ENCODE peak calls at places on chromosome 10, in nine cellular contexts. B, W, V, Z, T, O, N, J and R are unnamed samples.

GRCh38 chr10:46551701-46552525 is 4.5 kb downstream of the GPRIN2 start:
- DNase-seq in B (no peak), W (peak), V (no peak), Z (no peak), T (no peak), O (no peak), N (peak), J (no peak), R (peak)

GRCh38 chr10:98267069-98267893 is 713 bp downstream of the LOXL4 start:
- DNase-seq in B (no peak), W (no peak), V (no peak), Z (peak), T (no peak), O (no peak), N (no peak), J (no peak), R (no peak)

GRCh38 chr10:74190494-74190893 is 39.5 kb downstream of the ADK start:
- DNase-seq in B (no peak), W (no peak), V (no peak), Z (peak), T (no peak), O (no peak), N (no peak), J (no peak), R (no peak)

GRCh38 chr10:121194696-121195523 is 343.7 kb downstream of the WDR11 start:
- DNase-seq in B (no peak), W (no peak), V (no peak), Z (no peak), T (no peak), O (no peak), N (no peak), J (no peak), R (no peak)

GRCh38 chr10:113142601-113143000 is 192.6 kb downstream of the TCF7L2 start:
- DNase-seq in B (no peak), W (no peak), V (no peak), Z (no peak), T (no peak), O (no peak), N (no peak), J (no peak), R (no peak)

GRCh38 chr10:58300676-58301075 is 31.7 kb downstream of the CISD1 start:
- DNase-seq in B (no peak), W (no peak), V (no peak), Z (no peak), T (no peak), O (no peak), N (no peak), J (no peak), R (no peak)

GRCh38 chr10:24681476-24682088 is 42.1 kb downstream of the ARHGAP21 start:
- DNase-seq in B (no peak), W (no peak), V (peak), Z (no peak), T (no peak), O (peak), N (no peak), J (peak), R (no peak)

GRCh38 chr10:103829266-103829665 is 26.1 kb downstream of the SH3PXD2A start:
- DNase-seq in B (no peak), W (no peak), V (no peak), Z (no peak), T (no peak), O (peak), N (no peak), J (no peak), R (no peak)

GRCh38 chr10:73965890-73966768 is 31.8 kb upstream of the VCL start:
- DNase-seq in B (no peak), W (peak), V (peak), Z (peak), T (peak), O (no peak), N (peak), J (peak), R (peak)

GRCh38 chr10:99859585-99859984 is 77.1 kb downstream of the ABCC2 start:
- DNase-seq in B (no peak), W (no peak), V (peak), Z (no peak), T (peak), O (peak), N (peak), J (peak), R (peak)

GRCh38 chr10:99920486-99920885 is 89.3 kb downstream of the DNMBP start:
- DNase-seq in B (no peak), W (no peak), V (no peak), Z (no peak), T (no peak), O (no peak), N (no peak), J (no peak), R (no peak)

GRCh38 chr10:35005868-35006267 is 84.3 kb downstream of the CUL2 start:
- DNase-seq in B (no peak), W (no peak), V (peak), Z (peak), T (peak), O (no peak), N (no peak), J (peak), R (no peak)

GRCh38 chr10:100970076-100970913 is 991 bp downstream of the SEMA4G start:
- DNase-seq in B (no peak), W (no peak), V (no peak), Z (no peak), T (no peak), O (no peak), N (peak), J (peak), R (no peak)

GRCh38 chr10:132458595-132459251 is 61.7 kb downstream of the PWWP2B start:
- DNase-seq in B (peak), W (peak), V (peak), Z (no peak), T (peak), O (peak), N (peak), J (peak), R (peak)

GRCh38 chr10:124655191-124656112 is 88.7 kb downstream of the FAM53B start:
- DNase-seq in B (no peak), W (no peak), V (peak), Z (no peak), T (no peak), O (no peak), N (no peak), J (no peak), R (no peak)

GRCh38 chr10:5565205-5565545 is 40.4 kb downstream of the CALML3 start:
- DNase-seq in B (no peak), W (no peak), V (no peak), Z (no peak), T (no peak), O (no peak), N (no peak), J (no peak), R (no peak)

GRCh38 chr10:104330168-104331117 is 7.8 kb downstream of the ITPRIP start:
- DNase-seq in B (no peak), W (no peak), V (peak), Z (peak), T (no peak), O (no peak), N (no peak), J (no peak), R (no peak)

GRCh38 chr10:14478639-14479038 is 147.9 kb upstream of the FRMD4A start:
- DNase-seq in B (no peak), W (no peak), V (peak), Z (peak), T (peak), O (peak), N (peak), J (peak), R (peak)

GRCh38 chr10:78736926-78737618 is 331.7 kb upstream of the ZMIZ1 start:
- DNase-seq in B (no peak), W (no peak), V (no peak), Z (no peak), T (no peak), O (no peak), N (no peak), J (no peak), R (no peak)

GRCh38 chr10:79248341-79248931 is 98.8 kb upstream of the PPIF start:
- DNase-seq in B (peak), W (no peak), V (no peak), Z (no peak), T (no peak), O (peak), N (no peak), J (no peak), R (no peak)

GRCh38 chr10:22821501-22821900 is 106.4 kb upstream of the ARMC3 start:
- DNase-seq in B (no peak), W (no peak), V (no peak), Z (peak), T (peak), O (no peak), N (no peak), J (no peak), R (no peak)

GRCh38 chr10:104614245-104614831 is 26.8 kb upstream of the SORCS3 start:
- DNase-seq in B (no peak), W (no peak), V (peak), Z (peak), T (peak), O (peak), N (peak), J (peak), R (peak)

GRCh38 chr10:62239994-62240393 is 28.6 kb downstream of the RTKN2 start:
- DNase-seq in B (no peak), W (no peak), V (no peak), Z (no peak), T (no peak), O (no peak), N (no peak), J (no peak), R (no peak)

GRCh38 chr10:46079831-46080585 is 33.9 kb upstream of the MSMB start:
- DNase-seq in B (no peak), W (no peak), V (no peak), Z (no peak), T (no peak), O (peak), N (no peak), J (no peak), R (no peak)

GRCh38 chr10:101060036-101060950 is 1.5 kb upstream of the KAZALD1 start:
- DNase-seq in B (no peak), W (peak), V (peak), Z (peak), T (peak), O (peak), N (peak), J (peak), R (peak)

GRCh38 chr10:86958109-86958830 is at the start of gene SNCG:
- DNase-seq in B (no peak), W (no peak), V (peak), Z (no peak), T (peak), O (no peak), N (peak), J (peak), R (no peak)

GRCh38 chr10:17169807-17170206 is 31.7 kb downstream of the TRDMT1 start:
- DNase-seq in B (no peak), W (no peak), V (no peak), Z (no peak), T (no peak), O (no peak), N (no peak), J (no peak), R (no peak)

GRCh38 chr10:121216721-121217181 is 365.6 kb downstream of the WDR11 start:
- DNase-seq in B (no peak), W (no peak), V (no peak), Z (no peak), T (no peak), O (no peak), N (no peak), J (no peak), R (no peak)

GRCh38 chr10:30553625-30554442 is 75.7 kb downstream of the LYZL2 start:
- DNase-seq in B (no peak), W (no peak), V (no peak), Z (peak), T (peak), O (no peak), N (peak), J (peak), R (peak)

GRCh38 chr10:24206926-24207701 is 1.8 kb upstream of the KIAA1217 start:
- DNase-seq in B (no peak), W (no peak), V (no peak), Z (no peak), T (no peak), O (no peak), N (no peak), J (no peak), R (peak)

DNA sequence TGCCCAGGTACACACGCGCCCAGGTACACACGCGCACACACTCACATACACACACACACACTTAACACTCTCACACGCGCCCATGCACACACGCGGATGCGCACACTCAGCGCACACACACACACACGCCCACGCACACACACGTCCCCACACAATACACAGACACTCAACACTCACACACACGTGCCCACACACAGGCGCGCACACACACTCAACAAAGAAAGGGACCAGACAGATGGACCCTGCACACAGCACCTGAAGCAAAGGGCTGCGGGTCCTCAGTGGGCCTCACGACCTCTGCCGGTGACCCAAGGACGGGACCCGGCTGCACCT is 257.4 kb downstream of the ZMYND11 start:
- DNase-seq in B (no peak), W (no peak), V (no peak), Z (no peak), T (no peak), O (no peak), N (no peak), J (no peak), R (no peak)
- TF ChIP-seq CTCF in B (no peak), W (no peak), V (no peak), Z (no peak), T (no peak), O (no peak), N (no peak), J (no peak), R (no peak)

GRCh38 chr10:28411136-28411460 is 108.2 kb upstream of the MPP7 start:
- DNase-seq in B (no peak), W (no peak), V (no peak), Z (no peak), T (no peak), O (no peak), N (no peak), J (no peak), R (no peak)

GRCh38 chr10:28408237-28408777 is 105.4 kb upstream of the MPP7 start:
- DNase-seq in B (no peak), W (no peak), V (no peak), Z (no peak), T (no peak), O (no peak), N (no peak), J (no peak), R (no peak)

GRCh38 chr10:28411648-28412047 is 108.8 kb upstream of the MPP7 start:
- DNase-seq in B (peak), W (no peak), V (peak), Z (no peak), T (no peak), O (no peak), N (no peak), J (no peak), R (no peak)

GRCh38 chr10:28410420-28411135 is 107.7 kb upstream of the MPP7 start:
- DNase-seq in B (no peak), W (no peak), V (no peak), Z (no peak), T (no peak), O (no peak), N (no peak), J (no peak), R (no peak)
- TF ChIP-seq CTCF in B (no peak), W (peak), V (no peak), Z (peak), T (peak), O (peak), N (peak), J (peak), R (peak)

DNA sequence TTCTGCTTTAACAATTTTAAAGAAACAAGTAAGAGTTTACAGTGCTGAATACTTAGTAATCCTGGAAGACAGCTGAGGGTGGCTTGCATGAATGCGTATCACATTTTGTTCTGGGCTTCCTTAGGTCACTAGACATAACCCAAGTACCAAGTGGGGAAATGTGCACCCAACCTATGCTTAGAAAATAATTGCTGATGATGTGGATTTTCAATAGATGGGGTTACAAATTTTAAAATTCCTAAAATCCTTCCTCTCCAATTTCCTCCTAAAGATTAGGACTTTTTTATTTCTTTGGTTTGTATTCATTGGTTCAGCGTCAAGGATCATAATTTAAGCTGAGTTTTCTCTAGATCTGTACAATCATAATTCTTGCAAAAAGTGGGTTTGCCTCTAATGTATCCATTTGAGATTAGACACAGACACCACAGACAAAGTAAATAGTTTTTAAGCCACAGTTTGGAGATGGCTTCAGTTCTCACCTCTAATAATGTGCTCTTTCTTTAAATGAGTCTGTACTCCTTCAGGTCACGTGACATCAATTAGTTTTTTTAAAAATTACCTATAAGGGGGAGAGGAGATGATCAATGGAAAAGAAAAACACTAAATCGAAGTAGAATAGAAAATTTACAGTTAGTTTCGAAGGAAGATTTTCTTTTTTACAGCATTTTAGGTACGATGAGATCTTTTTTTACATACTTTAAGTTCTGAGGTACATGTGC is 849.4 kb downstream of the KCNMA1 start:
- DNase-seq in B (no peak), W (no peak), V (no peak), Z (no peak), T (no peak), O (no peak), N (no peak), J (no peak), R (no peak)
- TF ChIP-seq CTCF in B (no peak), W (no peak), V (no peak), Z (no peak), T (no peak), O (no peak), N (no peak), J (no peak), R (no peak)

DNA sequence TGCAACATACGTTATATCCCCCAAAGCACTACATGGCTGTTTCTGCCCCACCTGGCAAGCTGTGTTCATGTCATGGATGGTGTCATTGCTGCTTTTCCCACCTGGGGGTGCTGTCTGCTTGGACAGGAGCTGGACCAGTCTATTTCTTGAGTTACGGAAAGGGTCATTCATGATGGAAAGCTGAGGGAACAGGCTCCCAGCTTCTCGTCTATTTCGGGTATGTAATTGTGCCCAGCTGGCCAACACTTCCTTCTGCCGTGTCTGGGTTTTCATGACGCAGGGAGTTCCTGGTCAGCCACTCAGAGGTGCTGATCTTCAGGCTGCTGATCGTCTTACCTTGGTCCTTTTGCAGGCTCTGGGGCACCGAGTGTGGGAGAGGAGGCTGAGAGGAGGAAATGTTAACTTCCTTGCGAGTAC is 8.6 kb downstream of the BTBD16 start:
- DNase-seq in B (no peak), W (no peak), V (peak), Z (peak), T (peak), O (peak), N (peak), J (peak), R (peak)
- TF ChIP-seq CTCF in B (peak), W (peak), V (peak), Z (peak), T (peak), O (peak), N (peak), J (peak), R (peak)

DNA sequence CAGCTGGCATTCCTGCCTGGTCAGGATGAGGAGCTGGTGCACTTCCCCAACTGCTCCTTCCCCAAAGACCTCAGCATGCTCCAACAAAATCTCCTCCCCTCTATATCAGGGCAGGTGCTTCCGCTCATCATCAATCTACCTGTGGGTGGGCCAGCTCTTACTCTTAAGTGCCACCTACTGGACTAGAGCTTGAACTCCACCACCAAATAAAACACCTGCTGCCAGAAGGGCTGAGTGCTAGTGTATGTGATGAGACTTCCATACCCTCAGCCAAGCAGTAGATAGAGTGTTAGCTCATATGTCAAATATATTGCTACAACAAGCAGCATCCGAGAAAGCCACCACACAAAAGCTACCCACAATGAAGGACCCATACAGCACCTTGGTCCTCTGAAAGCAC is 264.3 kb downstream of the RNLS start:
- DNase-seq in B (no peak), W (no peak), V (peak), Z (no peak), T (no peak), O (peak), N (peak), J (no peak), R (no peak)
- TF ChIP-seq CTCF in B (peak), W (no peak), V (peak), Z (peak), T (peak), O (peak), N (peak), J (no peak), R (peak)

DNA sequence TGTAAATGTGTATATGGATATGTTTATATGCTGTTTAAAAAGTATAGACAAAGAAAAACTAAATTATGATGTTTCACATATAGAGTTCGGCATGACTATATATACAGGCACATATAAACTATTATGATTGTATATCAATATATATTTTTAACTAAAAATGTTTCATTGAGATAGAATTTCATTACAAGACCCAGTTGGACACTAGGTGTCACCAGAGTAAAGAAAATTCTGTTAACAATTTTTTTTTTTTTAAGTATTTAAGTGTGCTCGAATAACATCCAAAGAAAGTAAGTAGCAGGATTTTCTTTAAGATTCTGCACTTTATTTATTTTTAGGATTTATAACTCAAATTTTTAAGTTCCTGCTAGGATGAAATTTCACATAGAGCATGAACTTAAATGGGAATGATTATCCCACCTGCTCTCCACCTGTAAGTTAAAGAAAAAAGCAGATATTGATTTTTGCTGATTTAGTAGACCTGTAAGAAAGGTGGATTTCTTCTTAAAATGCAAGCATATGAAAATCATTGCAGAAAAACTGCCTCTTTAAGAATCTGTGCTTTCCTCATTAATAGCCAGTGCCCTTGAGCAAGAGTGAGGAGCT is 961.5 kb downstream of the PCDH15 start:
- DNase-seq in B (no peak), W (no peak), V (peak), Z (no peak), T (peak), O (peak), N (no peak), J (no peak), R (no peak)
- TF ChIP-seq CTCF in B (peak), W (peak), V (peak), Z (peak), T (peak), O (peak), N (peak), J (no peak), R (peak)

DNA sequence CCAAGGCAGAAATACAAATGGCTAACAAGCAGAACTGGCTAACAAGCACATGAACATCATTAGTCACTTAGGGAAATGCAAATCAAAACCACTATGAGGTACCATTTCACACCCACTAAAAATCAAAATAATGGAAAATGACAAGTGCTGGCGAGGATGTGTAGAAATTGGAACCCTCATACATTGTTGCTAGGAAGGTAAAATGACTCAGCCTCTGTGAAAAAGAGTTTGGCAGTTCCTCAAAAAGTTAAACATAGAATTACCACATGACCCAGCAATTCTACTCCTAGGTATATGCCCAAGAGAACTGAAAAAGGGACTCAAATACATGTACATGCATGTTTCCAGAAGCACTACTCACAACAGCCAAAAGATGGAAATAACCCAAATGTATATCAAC is 52.8 kb upstream of the ANAPC16 start:
- DNase-seq in B (peak), W (no peak), V (peak), Z (peak), T (peak), O (no peak), N (no peak), J (no peak), R (no peak)
- TF ChIP-seq CTCF in B (no peak), W (no peak), V (no peak), Z (no peak), T (no peak), O (no peak), N (no peak), J (no peak), R (no peak)